ENCODE peak calls at places on chromosomes 4 and X, in four cellular contexts. H is choroid plexus epithelial cell, S is NCI-H1092, A is cardiac muscle cell. E is an unnamed sample.
A peak's percentile ranks its signal among the peaks of the same experiment; 100 is the strongest.

GRCh38 chr4:26061248-26061986 is 147.4 kb downstream of the SMIM20 start:
- DNase-seq in H (peak; percentile 79), S (no peak), A (peak; percentile 48), E (no peak)

GRCh38 chr4:25760518-25761157 is 102.2 kb downstream of the SEL1L3 start:
- DNase-seq in H (peak; percentile 46), S (no peak), A (no peak), E (no peak)

GRCh38 chr4:121277194-121278105 is 103.4 kb downstream of the QRFPR start:
- DNase-seq in H (no peak), S (no peak), A (peak; percentile 25), E (no peak)

GRCh38 chrX:124209792-124210576 is 122.5 kb upstream of the TEX13D start:
- DNase-seq in H (no peak), S (no peak), A (no peak), E (no peak)

GRCh38 chrX:68835104-68835442 is 6.3 kb downstream of the EFNB1 start:
- DNase-seq in H (no peak), S (no peak), A (no peak), E (no peak)

GRCh38 chr4:138182838-138183426 is 59.2 kb downstream of the SLC7A11 start:
- DNase-seq in H (peak; percentile 91), S (peak; percentile 39), A (peak; percentile 70), E (no peak)

GRCh38 chrX:105567046-105567445 is 255.3 kb upstream of the NRK start:
- DNase-seq in H (no peak), S (no peak), A (no peak), E (no peak)

GRCh38 chr4:115090483-115091075 is 22.8 kb downstream of the NDST4 start:
- DNase-seq in H (peak; percentile 43), S (peak; percentile 48), A (peak; percentile 62), E (no peak)

GRCh38 chr4:2259036-2259540 is 2.8 kb downstream of the MXD4 start:
- DNase-seq in H (no peak), S (no peak), A (no peak), E (peak; percentile 23)

GRCh38 chrX:67524428-67524827 is 19.4 kb upstream of the AR start:
- DNase-seq in H (no peak), S (no peak), A (no peak), E (no peak)

GRCh38 chrX:133697656-133698055 is 282.4 kb upstream of the GPC4 start:
- DNase-seq in H (peak; percentile 29), S (no peak), A (no peak), E (no peak)

GRCh38 chr4:89245459-89245858 is 62.1 kb downstream of the GPRIN3 start:
- DNase-seq in H (no peak), S (peak; percentile 75), A (no peak), E (no peak)

GRCh38 chr4:48370260-48371134 is 29.2 kb downstream of the SLAIN2 start:
- DNase-seq in H (no peak), S (no peak), A (no peak), E (no peak)

GRCh38 chr4:108171541-108172230 is 3.0 kb upstream of the LEF1 start:
- DNase-seq in H (no peak), S (no peak), A (no peak), E (no peak)

GRCh38 chrX:54043084-54043483 is 1.2 kb downstream of the PHF8 start:
- DNase-seq in H (no peak), S (no peak), A (no peak), E (no peak)

GRCh38 chr4:173182403-173182802 is 13.8 kb downstream of the GALNT7 start:
- DNase-seq in H (peak; percentile 90), S (no peak), A (no peak), E (no peak)

GRCh38 chr4:120685756-120686278 is 236.7 kb downstream of the PRDM5 start:
- DNase-seq in H (no peak), S (no peak), A (no peak), E (no peak)

GRCh38 chrX:68894513-68895338 is 65.9 kb downstream of the EFNB1 start:
- DNase-seq in H (peak; percentile 38), S (peak; percentile 37), A (peak; percentile 77), E (peak; percentile 84)

GRCh38 chr4:174713181-174713580 is 115.9 kb downstream of the GLRA3 start:
- DNase-seq in H (peak; percentile 6), S (no peak), A (no peak), E (no peak)

E was measured in right cardiac atrium.